ENCODE peak calls at places on chromosomes 4 and X, in five cellular contexts. One of them, this sample, is unnamed.

GRCh38 chr4:52868138-52868537 is 6.0 kb downstream of the RASL11B start:
- DNase-seq in A549: no peak
- DNase-seq in heart left ventricle: peak
- DNase-seq in sigmoid colon: no peak
- DNase-seq in IMR-90: no peak
- DNase-seq in this sample: peak

GRCh38 chr4:35102111-35102510 is 1142.2 kb downstream of the ARAP2 start:
- DNase-seq in A549: no peak
- DNase-seq in heart left ventricle: no peak
- DNase-seq in sigmoid colon: no peak
- DNase-seq in IMR-90: no peak
- DNase-seq in this sample: no peak

GRCh38 chr4:105548483-105548882 is 3.9 kb upstream of the ARHGEF38 start:
- DNase-seq in A549: peak
- DNase-seq in heart left ventricle: no peak
- DNase-seq in sigmoid colon: no peak
- DNase-seq in IMR-90: no peak
- DNase-seq in this sample: no peak

GRCh38 chrX:46913710-46914109 is 1.5 kb downstream of the JADE3 start:
- DNase-seq in A549: peak
- DNase-seq in heart left ventricle: no peak
- DNase-seq in sigmoid colon: no peak
- DNase-seq in IMR-90: peak
- DNase-seq in this sample: peak

GRCh38 chrX:25941087-25941486 is 197.1 kb upstream of the MAGEB18 start:
- DNase-seq in A549: no peak
- DNase-seq in heart left ventricle: no peak
- DNase-seq in sigmoid colon: no peak
- DNase-seq in IMR-90: peak
- DNase-seq in this sample: no peak

GRCh38 chrX:105331244-105331643 is 110.8 kb upstream of the TEX13A start:
- DNase-seq in A549: no peak
- DNase-seq in heart left ventricle: no peak
- DNase-seq in sigmoid colon: no peak
- DNase-seq in IMR-90: peak
- DNase-seq in this sample: no peak

GRCh38 chr4:7189066-7189465 is 3.3 kb upstream of the SORCS2 start:
- DNase-seq in A549: no peak
- DNase-seq in heart left ventricle: no peak
- DNase-seq in sigmoid colon: peak
- DNase-seq in IMR-90: no peak
- DNase-seq in this sample: peak

GRCh38 chrX:27680726-27681125 is 90.6 kb downstream of the DCAF8L2 start:
- DNase-seq in A549: no peak
- DNase-seq in heart left ventricle: no peak
- DNase-seq in sigmoid colon: no peak
- DNase-seq in IMR-90: peak
- DNase-seq in this sample: no peak

GRCh38 chr4:158253350-158253980 is 43.2 kb downstream of the TMEM144 start:
- DNase-seq in A549: peak
- DNase-seq in heart left ventricle: peak
- DNase-seq in sigmoid colon: no peak
- DNase-seq in IMR-90: peak
- DNase-seq in this sample: peak

GRCh38 chr4:5020341-5020740 is 1.1 kb upstream of the CYTL1 start:
- DNase-seq in A549: no peak
- DNase-seq in heart left ventricle: no peak
- DNase-seq in sigmoid colon: no peak
- DNase-seq in IMR-90: no peak
- DNase-seq in this sample: no peak

GRCh38 chrX:153669174-153669890 is 4.3 kb downstream of the PNCK start:
- DNase-seq in A549: no peak
- DNase-seq in heart left ventricle: no peak
- DNase-seq in sigmoid colon: peak
- DNase-seq in IMR-90: no peak
- DNase-seq in this sample: no peak

GRCh38 chr4:147772459-147772969 is 40.6 kb downstream of the ARHGAP10 start:
- DNase-seq in A549: peak
- DNase-seq in heart left ventricle: no peak
- DNase-seq in sigmoid colon: no peak
- DNase-seq in IMR-90: peak
- DNase-seq in this sample: no peak

GRCh38 chrX:100615015-100615414 is 21.6 kb downstream of the TSPAN6 start:
- DNase-seq in A549: peak
- DNase-seq in heart left ventricle: no peak
- DNase-seq in sigmoid colon: no peak
- DNase-seq in IMR-90: peak
- DNase-seq in this sample: peak

GRCh38 chrX:46628406-46629371 is 55.1 kb downstream of the CHST7 start:
- DNase-seq in A549: no peak
- DNase-seq in heart left ventricle: peak
- DNase-seq in sigmoid colon: peak
- DNase-seq in IMR-90: peak
- DNase-seq in this sample: peak

GRCh38 chr4:77631276-77631675 is 25.7 kb downstream of the CXCL13 start:
- DNase-seq in A549: no peak
- DNase-seq in heart left ventricle: no peak
- DNase-seq in sigmoid colon: no peak
- DNase-seq in IMR-90: no peak
- DNase-seq in this sample: no peak

GRCh38 chr4:185305979-185306442 is 89.7 kb downstream of the LRP2BP start:
- DNase-seq in A549: peak
- DNase-seq in heart left ventricle: no peak
- DNase-seq in sigmoid colon: no peak
- DNase-seq in IMR-90: peak
- DNase-seq in this sample: no peak

GRCh38 chrX:19593684-19594083 is 78.4 kb upstream of the MAP3K15 start:
- DNase-seq in A549: peak
- DNase-seq in heart left ventricle: no peak
- DNase-seq in sigmoid colon: no peak
- DNase-seq in IMR-90: peak
- DNase-seq in this sample: no peak

GRCh38 chrX:136961594-136962135 is 72.1 kb downstream of the GPR101 start:
- DNase-seq in A549: no peak
- DNase-seq in heart left ventricle: no peak
- DNase-seq in sigmoid colon: no peak
- DNase-seq in IMR-90: no peak
- DNase-seq in this sample: no peak

GRCh38 chrX:143429831-143430230 is 87.4 kb downstream of the SPANXN3 start:
- DNase-seq in A549: no peak
- DNase-seq in heart left ventricle: no peak
- DNase-seq in sigmoid colon: no peak
- DNase-seq in IMR-90: no peak
- DNase-seq in this sample: no peak

GRCh38 chr4:83320548-83320947 is 14.1 kb downstream of the HPSE start:
- DNase-seq in A549: no peak
- DNase-seq in heart left ventricle: peak
- DNase-seq in sigmoid colon: peak
- DNase-seq in IMR-90: peak
- DNase-seq in this sample: no peak

GRCh38 chr4:90597927-90598326 is 470.7 kb downstream of the CCSER1 start:
- DNase-seq in A549: no peak
- DNase-seq in heart left ventricle: no peak
- DNase-seq in sigmoid colon: no peak
- DNase-seq in IMR-90: no peak
- DNase-seq in this sample: no peak

GRCh38 chrX:73849054-73849453 is 286.1 kb downstream of the CHIC1 start:
- DNase-seq in A549: no peak
- DNase-seq in heart left ventricle: no peak
- DNase-seq in sigmoid colon: no peak
- DNase-seq in IMR-90: no peak
- DNase-seq in this sample: no peak

GRCh38 chr4:37666625-37667071 is 19.5 kb downstream of the RELL1 start:
- DNase-seq in A549: peak
- DNase-seq in heart left ventricle: peak
- DNase-seq in sigmoid colon: no peak
- DNase-seq in IMR-90: peak
- DNase-seq in this sample: no peak
- TF ChIP-seq CTCF in A549: no peak
- TF ChIP-seq CTCF in heart left ventricle: no peak
- TF ChIP-seq CTCF in sigmoid colon: no peak
- TF ChIP-seq CTCF in IMR-90: peak
- TF ChIP-seq CTCF in this sample: no peak

GRCh38 chrX:118523920-118524319 is 28.3 kb downstream of the DOCK11 start:
- DNase-seq in A549: no peak
- DNase-seq in heart left ventricle: no peak
- DNase-seq in sigmoid colon: no peak
- DNase-seq in IMR-90: no peak
- DNase-seq in this sample: no peak
- TF ChIP-seq POLR2A in A549: no peak
- TF ChIP-seq POLR2A in heart left ventricle: no peak
- TF ChIP-seq POLR2A in sigmoid colon: no peak
- TF ChIP-seq POLR2A in IMR-90: no peak
- TF ChIP-seq POLR2A in this sample: no peak

GRCh38 chr4:126794363-126794762 is 838.4 kb upstream of the INTU start:
- DNase-seq in A549: peak
- DNase-seq in heart left ventricle: no peak
- DNase-seq in sigmoid colon: no peak
- DNase-seq in IMR-90: peak
- DNase-seq in this sample: no peak

GRCh38 chr4:126784966-126785580 is 847.7 kb upstream of the INTU start:
- DNase-seq in A549: no peak
- DNase-seq in heart left ventricle: no peak
- DNase-seq in sigmoid colon: no peak
- DNase-seq in IMR-90: peak
- DNase-seq in this sample: no peak

GRCh38 chr4:126790633-126791032 is 842.1 kb upstream of the INTU start:
- DNase-seq in A549: no peak
- DNase-seq in heart left ventricle: no peak
- DNase-seq in sigmoid colon: no peak
- DNase-seq in IMR-90: peak
- DNase-seq in this sample: no peak
- TF ChIP-seq CTCF in A549: no peak
- TF ChIP-seq CTCF in heart left ventricle: no peak
- TF ChIP-seq CTCF in sigmoid colon: no peak
- TF ChIP-seq CTCF in IMR-90: peak
- TF ChIP-seq CTCF in this sample: no peak

GRCh38 chrX:114051667-114052315 is 532.1 kb upstream of the HTR2C start:
- DNase-seq in A549: no peak
- DNase-seq in heart left ventricle: no peak
- DNase-seq in sigmoid colon: no peak
- DNase-seq in IMR-90: no peak
- DNase-seq in this sample: no peak

GRCh38 chrX:114046695-114047279 is 537.1 kb upstream of the HTR2C start:
- DNase-seq in A549: no peak
- DNase-seq in heart left ventricle: no peak
- DNase-seq in sigmoid colon: no peak
- DNase-seq in IMR-90: no peak
- DNase-seq in this sample: no peak

GRCh38 chrX:114050075-114050796 is 533.6 kb upstream of the HTR2C start:
- DNase-seq in A549: no peak
- DNase-seq in heart left ventricle: no peak
- DNase-seq in sigmoid colon: no peak
- DNase-seq in IMR-90: no peak
- DNase-seq in this sample: no peak

GRCh38 chrX:114049063-114049462 is 534.8 kb upstream of the HTR2C start:
- DNase-seq in A549: no peak
- DNase-seq in heart left ventricle: no peak
- DNase-seq in sigmoid colon: no peak
- DNase-seq in IMR-90: no peak
- DNase-seq in this sample: no peak

GRCh38 chrX:114047558-114047957 is 536.3 kb upstream of the HTR2C start:
- DNase-seq in A549: no peak
- DNase-seq in heart left ventricle: no peak
- DNase-seq in sigmoid colon: no peak
- DNase-seq in IMR-90: no peak
- DNase-seq in this sample: no peak
- TF ChIP-seq POLR2A in A549: no peak
- TF ChIP-seq POLR2A in heart left ventricle: no peak
- TF ChIP-seq POLR2A in sigmoid colon: no peak
- TF ChIP-seq POLR2A in IMR-90: no peak
- TF ChIP-seq POLR2A in this sample: no peak

GRCh38 chrX:111164728-111165127 is 68.7 kb downstream of the PAK3 start:
- DNase-seq in A549: peak
- DNase-seq in heart left ventricle: no peak
- DNase-seq in sigmoid colon: no peak
- DNase-seq in IMR-90: peak
- DNase-seq in this sample: no peak
- TF ChIP-seq CTCF in A549: peak
- TF ChIP-seq CTCF in heart left ventricle: peak
- TF ChIP-seq CTCF in sigmoid colon: no peak
- TF ChIP-seq CTCF in IMR-90: peak
- TF ChIP-seq CTCF in this sample: no peak

GRCh38 chr4:56051710-56052075 is 102.9 kb downstream of the CEP135 start:
- DNase-seq in A549: no peak
- DNase-seq in heart left ventricle: no peak
- DNase-seq in sigmoid colon: no peak
- DNase-seq in IMR-90: no peak
- DNase-seq in this sample: no peak

GRCh38 chr4:56048621-56049427 is 100.1 kb downstream of the CEP135 start:
- DNase-seq in A549: peak
- DNase-seq in heart left ventricle: peak
- DNase-seq in sigmoid colon: peak
- DNase-seq in IMR-90: peak
- DNase-seq in this sample: peak

GRCh38 chr4:56050584-56050983 is 101.8 kb downstream of the CEP135 start:
- DNase-seq in A549: no peak
- DNase-seq in heart left ventricle: no peak
- DNase-seq in sigmoid colon: no peak
- DNase-seq in IMR-90: no peak
- DNase-seq in this sample: no peak

GRCh38 chr4:56051049-56051709 is 102.4 kb downstream of the CEP135 start:
- DNase-seq in A549: no peak
- DNase-seq in heart left ventricle: no peak
- DNase-seq in sigmoid colon: no peak
- DNase-seq in IMR-90: no peak
- DNase-seq in this sample: no peak

DNA sequence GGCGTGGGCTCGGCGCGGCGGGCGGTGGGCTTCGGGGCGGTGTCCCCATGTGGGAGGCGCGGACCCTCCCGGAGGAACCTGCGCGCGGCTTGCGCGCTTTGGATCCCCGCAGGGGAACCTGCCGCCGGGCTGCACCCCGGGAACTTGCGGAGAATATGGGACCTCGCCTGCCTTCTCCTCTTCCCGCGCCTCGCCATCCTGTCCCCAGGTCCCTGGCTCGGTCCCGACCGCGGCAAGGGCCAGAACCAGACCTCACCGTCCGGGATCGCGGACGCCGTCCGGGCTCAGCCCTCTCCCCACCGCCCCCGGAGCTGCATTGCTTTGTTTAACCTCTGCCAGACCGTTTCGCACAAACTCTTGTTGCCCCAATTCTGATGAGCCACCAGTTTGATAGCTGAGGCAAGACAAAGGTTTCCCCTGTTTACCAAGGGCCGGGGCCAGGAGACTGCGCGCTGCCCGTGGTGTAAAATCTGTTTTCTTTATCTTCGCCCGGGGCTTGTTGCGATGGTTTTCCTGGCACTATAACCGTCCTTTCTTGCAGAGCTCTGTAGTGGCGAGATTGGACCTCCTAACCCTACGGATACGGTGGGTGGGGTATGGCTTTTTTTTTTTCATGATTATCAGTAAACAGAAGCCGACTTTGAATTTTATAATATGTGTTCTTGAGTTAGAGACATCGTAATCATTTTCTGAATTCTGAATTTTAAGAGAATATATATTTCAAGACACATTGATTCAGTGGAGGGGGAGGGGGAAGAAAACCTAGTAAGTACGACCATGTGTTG is 100.9 kb downstream of the CEP135 start:
- DNase-seq in A549: peak
- DNase-seq in heart left ventricle: no peak
- DNase-seq in sigmoid colon: no peak
- DNase-seq in IMR-90: no peak
- DNase-seq in this sample: peak
- TF ChIP-seq POLR2A in A549: no peak
- TF ChIP-seq POLR2A in heart left ventricle: no peak
- TF ChIP-seq POLR2A in sigmoid colon: no peak
- TF ChIP-seq POLR2A in IMR-90: no peak
- TF ChIP-seq POLR2A in this sample: no peak